ENCODE peak calls at places on chromosomes 3 and 15, in four cellular contexts. A, Z, Q and M are unnamed samples.

GRCh38 chr3:190486201-190486865 is 27.6 kb upstream of the IL1RAP start:
- DNase-seq in A (no peak), Z (no peak), Q (no peak), M (no peak)

GRCh38 chr3:177212278-177212610 is 15.0 kb upstream of the TBL1XR1 start:
- DNase-seq in A (no peak), Z (no peak), Q (no peak), M (no peak)

GRCh38 chr3:60600848-60601247 is 650.4 kb downstream of the FHIT start:
- DNase-seq in A (no peak), Z (no peak), Q (no peak), M (no peak)

GRCh38 chr3:104628185-104628789 is 738.4 kb upstream of the ALCAM start:
- DNase-seq in A (no peak), Z (peak; percentile 14), Q (no peak), M (no peak)

GRCh38 chr3:46695177-46695961 is 1.9 kb upstream of the ALS2CL start:
- DNase-seq in A (no peak), Z (no peak), Q (peak; percentile 70), M (no peak)

GRCh38 chr15:56759450-56759845 is 26.1 kb upstream of the ZNF280D start:
- DNase-seq in A (no peak), Z (no peak), Q (peak; percentile 46), M (peak; percentile 25)

GRCh38 chr15:33756950-33757349 is 211.3 kb upstream of the CHRM5 start:
- DNase-seq in A (no peak), Z (no peak), Q (no peak), M (no peak)

GRCh38 chr3:28286595-28286994 is 45.2 kb downstream of the CMC1 start:
- DNase-seq in A (no peak), Z (no peak), Q (no peak), M (no peak)

GRCh38 chr15:74954515-74954914 is 2.1 kb downstream of the RPP25 start:
- DNase-seq in A (no peak), Z (no peak), Q (peak; percentile 37), M (no peak)

GRCh38 chr3:71128951-71129350 is 454.6 kb downstream of the FOXP1 start:
- DNase-seq in A (no peak), Z (no peak), Q (no peak), M (no peak)

GRCh38 chr3:168220609-168221008 is 124.9 kb upstream of the GOLIM4 start:
- DNase-seq in A (no peak), Z (no peak), Q (no peak), M (no peak)

GRCh38 chr3:133669949-133670524 is 8.3 kb upstream of the TOPBP1 start:
- DNase-seq in A (no peak), Z (no peak), Q (no peak), M (no peak)

DNA sequence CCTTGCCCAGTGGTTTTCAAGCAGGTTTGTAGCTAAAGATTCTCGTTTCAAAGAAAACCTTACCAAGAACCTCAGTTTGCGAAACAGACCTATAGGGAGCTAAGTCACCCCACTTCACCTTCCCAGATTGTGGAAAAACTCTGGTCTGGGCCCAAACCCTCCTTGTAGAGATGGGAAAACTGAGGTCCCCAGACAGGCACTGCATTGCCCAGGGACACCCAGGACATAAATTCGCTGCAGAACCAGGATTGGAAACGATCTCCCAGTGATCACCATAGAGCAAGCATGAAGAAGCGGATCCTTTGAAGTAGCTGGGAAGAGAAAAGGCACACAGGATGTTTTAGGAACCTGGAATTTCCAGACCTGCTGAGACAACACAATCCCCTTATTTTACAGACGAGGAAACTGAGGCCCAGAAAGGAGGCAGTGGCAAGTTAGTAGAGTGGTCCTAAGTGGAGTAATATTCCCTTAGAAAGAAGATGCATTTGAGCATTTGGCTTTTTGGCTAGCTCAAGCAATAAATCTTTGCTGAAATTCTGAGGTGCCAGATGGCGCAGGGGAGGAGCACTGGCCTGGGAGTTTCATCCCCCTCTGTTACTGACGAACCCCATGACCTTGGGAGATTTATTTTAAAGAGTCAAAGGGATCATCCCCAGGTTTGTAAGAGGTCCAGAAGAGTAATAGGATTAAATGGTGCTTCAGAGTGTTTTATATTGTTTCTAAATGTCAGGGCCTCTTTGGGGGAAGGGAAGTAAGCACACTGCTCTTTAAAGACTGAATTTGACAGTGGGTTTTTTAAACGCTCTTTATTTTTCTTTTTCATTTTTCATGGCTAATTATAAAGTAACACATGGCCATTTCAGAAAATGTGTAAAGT is 85.3 kb upstream of the PIAS1 start:
- DNase-seq in A (no peak), Z (no peak), Q (no peak), M (no peak)
- H3K4me3 ChIP-seq in A (peak overlapping the region; percentile 47), Z (no peak overlapping the region), Q (peak overlapping the region; percentile 60), M (peak overlapping the region; percentile 56)

GRCh38 chr3:25789596-25790556 is at the start of gene OXSM:
- DNase-seq in A (peak; percentile 95), Z (peak; percentile 65), Q (peak; percentile 92), M (peak; percentile 68)
- TF ChIP-seq CTCF in A (no peak), Z (no peak), Q (no peak), M (no peak)

GRCh38 chr15:66935688-66936087 is 129.7 kb upstream of the SMAD3 start:
- DNase-seq in A (no peak), Z (no peak), Q (no peak), M (no peak)
- H3K4me3 ChIP-seq in A (peak overlapping the region; percentile 54), Z (no peak overlapping the region), Q (peak overlapping the region; percentile 57), M (no peak overlapping the region)

DNA sequence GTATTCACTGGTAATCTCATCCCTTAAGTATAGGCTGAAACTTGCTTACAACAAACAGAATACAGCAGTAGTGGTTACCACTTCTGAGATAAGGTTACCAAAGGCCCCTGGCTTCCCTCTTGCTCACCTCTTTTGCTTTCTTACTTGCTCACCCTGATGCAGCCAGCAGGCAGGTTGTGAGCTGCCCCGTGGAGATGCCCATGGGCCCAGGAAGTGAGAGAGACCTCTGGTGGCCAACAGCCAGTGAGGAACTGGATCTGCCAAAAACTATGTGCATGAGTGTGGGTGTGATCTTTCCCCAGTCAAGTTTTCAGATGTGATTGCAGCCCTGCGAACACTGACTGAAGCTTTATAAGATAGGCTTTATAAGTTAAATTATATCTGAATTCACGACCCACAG is 48.7 kb downstream of the NMNAT3 start:
- DNase-seq in A (no peak), Z (no peak), Q (no peak), M (no peak)
- TF ChIP-seq CTCF in A (no peak), Z (peak; percentile 44), Q (peak; percentile 8), M (peak; percentile 64)

DNA sequence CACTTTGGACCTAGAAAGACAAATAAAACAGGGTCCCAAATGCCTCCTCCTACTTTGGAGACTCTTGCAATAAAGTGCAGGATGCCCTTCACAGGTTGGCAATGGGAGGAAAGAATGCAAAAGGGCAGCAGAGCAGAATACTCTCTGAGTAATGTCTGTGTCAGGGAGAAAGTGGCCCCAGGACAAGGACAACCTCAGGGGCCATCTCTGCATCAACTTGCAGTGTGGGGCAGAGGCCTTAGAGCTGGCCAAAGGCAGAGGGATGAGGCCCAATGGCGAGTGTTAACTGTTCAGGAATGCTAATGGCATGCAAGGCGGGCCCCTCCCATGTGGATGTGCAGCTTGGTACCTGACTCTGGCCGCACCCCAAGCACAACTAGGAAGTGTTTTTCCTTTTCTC is 8.4 kb downstream of the UPK1B start:
- DNase-seq in A (no peak), Z (no peak), Q (no peak), M (no peak)
- H3K4me3 ChIP-seq in A (no peak overlapping the region), Z (no peak overlapping the region), Q (no peak overlapping the region), M (no peak overlapping the region)

GRCh38 chr3:14405120-14405885 is 2.9 kb downstream of the SLC6A6 start:
- DNase-seq in A (no peak), Z (no peak), Q (no peak), M (no peak)

GRCh38 chr3:14406762-14407161 is 4.4 kb downstream of the SLC6A6 start:
- DNase-seq in A (no peak), Z (no peak), Q (no peak), M (no peak)

GRCh38 chr3:14405886-14406238 is 3.5 kb downstream of the SLC6A6 start:
- DNase-seq in A (no peak), Z (no peak), Q (no peak), M (no peak)

GRCh38 chr3:14406336-14406735 is 3.9 kb downstream of the SLC6A6 start:
- DNase-seq in A (no peak), Z (no peak), Q (no peak), M (no peak)

GRCh38 chr3:14407203-14407602 is 4.8 kb downstream of the SLC6A6 start:
- DNase-seq in A (no peak), Z (no peak), Q (no peak), M (no peak)
- TF ChIP-seq CTCF in A (no peak), Z (no peak), Q (no peak), M (no peak)

GRCh38 chr3:55481067-55481917 is 5.8 kb downstream of the WNT5A start:
- DNase-seq in A (no peak), Z (no peak), Q (peak; percentile 15), M (no peak)
- H3K4me3 ChIP-seq in A (peak overlapping the region; percentile 54), Z (peak overlapping the region; percentile 54), Q (peak overlapping the region; percentile 63), M (peak overlapping the region; percentile 62)

DNA sequence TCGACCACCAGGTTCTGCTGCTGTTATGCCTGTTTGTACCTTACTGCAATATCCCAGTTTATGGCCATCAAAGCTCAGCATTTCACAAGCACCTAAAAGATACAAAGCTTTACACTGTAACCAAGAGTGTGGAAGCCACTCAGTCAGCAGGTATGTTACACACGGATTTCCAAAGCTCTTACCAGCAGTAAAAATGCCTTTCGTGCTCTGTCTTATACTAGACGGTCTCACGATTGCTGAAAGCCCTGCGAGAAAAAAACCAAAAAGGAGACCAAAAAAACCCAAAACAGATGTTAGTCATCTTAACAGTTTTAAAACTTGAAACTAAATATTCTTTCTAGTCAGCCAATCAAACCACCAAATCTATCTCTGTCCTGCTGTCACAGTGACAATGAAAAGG is 39.0 kb downstream of the TAMM41 start:
- DNase-seq in A (no peak), Z (no peak), Q (no peak), M (no peak)
- TF ChIP-seq CTCF in A (no peak), Z (no peak), Q (no peak), M (no peak)

GRCh38 chr15:88623061-88623460 is 1.9 kb downstream of the AEN start:
- DNase-seq in A (no peak), Z (peak; percentile 69), Q (no peak), M (no peak)

GRCh38 chr15:88622605-88622975 is 1.4 kb downstream of the AEN start:
- DNase-seq in A (no peak), Z (no peak), Q (no peak), M (no peak)

GRCh38 chr15:88623632-88624031 is 2.5 kb downstream of the AEN start:
- DNase-seq in A (no peak), Z (no peak), Q (no peak), M (no peak)

GRCh38 chr15:88624971-88625290 is 3.8 kb downstream of the AEN start:
- DNase-seq in A (no peak), Z (no peak), Q (no peak), M (no peak)

DNA sequence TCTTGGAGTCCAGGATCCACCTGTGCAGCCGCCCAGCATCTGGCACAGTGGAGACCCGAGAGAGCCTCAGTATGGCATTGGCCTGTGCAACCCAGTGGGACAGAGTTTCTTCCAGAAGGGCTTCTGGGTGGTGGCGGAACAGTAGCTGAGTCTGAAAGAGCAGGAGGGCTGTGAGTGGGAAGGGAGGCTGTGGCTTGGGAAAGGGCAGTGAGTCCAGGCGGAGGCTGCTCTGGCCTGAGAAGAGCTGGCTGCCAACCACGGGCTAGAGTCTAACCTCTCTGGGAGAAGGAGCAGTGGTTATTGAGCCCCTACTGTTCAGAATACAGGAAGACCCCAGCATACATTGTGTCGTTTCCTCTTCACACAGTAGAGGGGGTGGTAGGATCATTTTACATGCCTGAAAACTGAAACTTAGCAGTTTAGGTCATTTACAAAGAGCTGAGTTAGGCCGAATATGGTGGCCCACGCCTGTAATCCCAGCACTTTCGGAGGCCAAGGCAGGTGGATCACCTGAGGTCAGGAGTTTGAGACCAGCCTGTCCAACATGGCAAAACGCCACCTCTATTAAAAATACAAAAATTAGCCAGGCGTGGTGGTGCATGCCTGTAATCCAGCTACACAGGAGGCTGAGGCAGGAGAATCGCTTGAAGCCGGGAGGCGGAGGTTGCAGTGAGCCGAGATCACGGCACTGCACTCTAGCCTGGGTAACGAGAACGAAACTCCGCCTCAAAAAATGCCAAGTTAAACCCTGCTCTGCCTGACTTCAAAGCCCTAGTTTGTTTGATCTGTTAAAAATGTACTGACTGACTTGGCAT is 3.2 kb downstream of the AEN start:
- DNase-seq in A (no peak), Z (no peak), Q (no peak), M (no peak)
- H3K4me3 ChIP-seq in A (no peak overlapping the region), Z (no peak overlapping the region), Q (peak overlapping the region; percentile 18), M (no peak overlapping the region)